ENCODE peak calls at places on chromosomes 5 and 9, in nine cellular contexts. L is activated CD4-positive, alpha-beta T cell treated with anti-CD3 and anti-CD28 coated beads, Interleukin-2, amount 50 U/mL, for 1 hour; X is WTC11; U is MCF 10A; G is transverse colon; E is stimulated activated CD8-positive, alpha-beta memory T cell treated with anti-CD3 and anti-CD28 coated beads, Interleukin-2, amount 100 ng/mL, for 1 hour; O is CD8-positive, alpha-beta memory T cell; V is H54; F is NCI-H2171 treated with DMSO at 0.1 percent for 48 hours. W is an unnamed sample.

GRCh38 chr5:124402144-124402581 is 344.3 kb downstream of the ZNF608 start:
- DNase-seq in F (no peak), G (peak), L (no peak), E (no peak), V (no peak), U (peak), X (no peak), O (no peak), W (no peak)

GRCh38 chr5:171207256-171207866 is 101.7 kb upstream of the TLX3 start:
- DNase-seq in U (peak), G (no peak), F (peak), E (no peak), O (peak), L (no peak), X (no peak), V (peak), W (peak)

GRCh38 chr5:168291961-168292782 is 727 bp downstream of the WWC1 start:
- DNase-seq in X (peak), V (no peak), F (peak), G (peak), O (no peak), E (no peak), L (no peak), U (peak), W (no peak)

GRCh38 chr9:71490810-71491209 is 277.5 kb downstream of the CEMIP2 start:
- DNase-seq in U (peak), O (no peak), L (no peak), E (no peak), V (no peak), G (no peak), F (no peak), X (no peak), W (no peak)

GRCh38 chr5:55570026-55570425 is 35.3 kb upstream of the PLPP1 start:
- DNase-seq in V (no peak), F (no peak), E (no peak), U (no peak), G (no peak), L (no peak), X (no peak), O (no peak), W (no peak)

GRCh38 chr5:763998-764781 is 20.3 kb downstream of the ZDHHC11B start:
- DNase-seq in L (no peak), X (no peak), E (no peak), F (no peak), G (no peak), U (no peak), O (no peak), V (peak), W (no peak)

GRCh38 chr9:134054891-134055811 is 12.7 kb downstream of the BRD3 start:
- DNase-seq in X (no peak), U (no peak), V (no peak), L (no peak), G (peak), E (no peak), O (no peak), F (no peak), W (no peak)

GRCh38 chr5:169695919-169696490 is 58.9 kb downstream of the DOCK2 start:
- DNase-seq in O (no peak), G (no peak), F (no peak), E (no peak), V (peak), U (peak), X (no peak), L (no peak), W (no peak)

GRCh38 chr9:5617749-5618148 is 11.2 kb upstream of the RIC1 start:
- DNase-seq in X (no peak), U (no peak), V (no peak), L (no peak), O (no peak), E (no peak), G (no peak), F (no peak), W (no peak)

GRCh38 chr5:98308231-98308630 is 465.2 kb upstream of the RGMB start:
- DNase-seq in E (no peak), U (peak), X (no peak), G (no peak), L (no peak), O (no peak), V (no peak), F (no peak), W (no peak)

GRCh38 chr5:98656106-98656795 is 117.2 kb upstream of the RGMB start:
- DNase-seq in V (no peak), E (no peak), F (no peak), U (no peak), X (no peak), O (no peak), G (no peak), L (no peak), W (no peak)

GRCh38 chr9:96068511-96068910 is 193.0 kb downstream of the ERCC6L2 start:
- DNase-seq in E (no peak), O (no peak), U (no peak), F (no peak), X (no peak), G (no peak), V (no peak), L (no peak), W (no peak)

GRCh38 chr5:151315998-151316597 is 12.5 kb upstream of the SLC36A3 start:
- DNase-seq in F (peak), E (peak), O (no peak), U (peak), X (peak), G (peak), L (peak), V (peak), W (peak)

GRCh38 chr5:127886141-127886540 is 182.9 kb downstream of the CCDC192 start:
- DNase-seq in E (no peak), O (no peak), L (no peak), V (no peak), X (no peak), F (no peak), G (peak), U (no peak), W (no peak)

GRCh38 chr5:9877473-9877872 is 247.3 kb upstream of the TAS2R1 start:
- DNase-seq in L (no peak), G (no peak), E (no peak), X (no peak), U (no peak), O (no peak), F (no peak), V (no peak), W (no peak)

GRCh38 chr9:93533863-93534262 is 42.5 kb upstream of the PHF2 start:
- DNase-seq in F (no peak), L (no peak), E (no peak), G (no peak), U (no peak), X (peak), O (no peak), V (no peak), W (no peak)

GRCh38 chr5:16742938-16743337 is 126.1 kb upstream of the RETREG1 start:
- DNase-seq in V (no peak), F (no peak), X (no peak), U (no peak), L (no peak), E (no peak), G (no peak), O (no peak), W (no peak)

GRCh38 chr5:68242743-68243142 is 27.2 kb downstream of the PIK3R1 start:
- DNase-seq in F (no peak), X (no peak), U (no peak), O (no peak), E (no peak), V (no peak), L (no peak), G (no peak), W (no peak)

GRCh38 chr5:178232124-178232919 is at the start of gene PHYKPL:
- DNase-seq in F (peak), L (peak), E (peak), G (peak), O (peak), V (peak), X (peak), U (peak), W (peak)

GRCh38 chr9:113657765-113658564 is 194.4 kb downstream of the RGS3 start:
- DNase-seq in U (peak), F (peak), G (peak), L (peak), V (peak), X (peak), O (peak), E (peak), W (peak)

W was measured in NCI-H1105 treated with DMSO at 0.1 percent for 48 hours.